ENCODE peak calls at places on chromosomes 6 and 20, in nine cellular contexts. One of them, this sample, is unnamed.

GRCh38 chr20:46074006-46074405 is 15.8 kb downstream of the NCOA5 start:
- DNase-seq in hepatocyte: no peak
- DNase-seq in GM23338: peak; percentile 60
- DNase-seq in endothelial cell of umbilical vein: no peak
- DNase-seq in fibroblast of lung: no peak
- DNase-seq in HCT116: no peak
- DNase-seq in A673: no peak
- DNase-seq in keratinocyte: no peak
- DNase-seq in PC-3: no peak
- DNase-seq in this sample: no peak

GRCh38 chr20:48722002-48722731 is 105.6 kb downstream of the PREX1 start:
- DNase-seq in HCT116: no peak
- DNase-seq in keratinocyte: no peak
- DNase-seq in hepatocyte: no peak
- DNase-seq in PC-3: no peak
- DNase-seq in endothelial cell of umbilical vein: peak; percentile 90
- DNase-seq in fibroblast of lung: peak; percentile 92
- DNase-seq in A673: no peak
- DNase-seq in GM23338: no peak
- DNase-seq in this sample: no peak

GRCh38 chr6:13307508-13307995 is 20.8 kb downstream of the TBC1D7 start:
- DNase-seq in keratinocyte: no peak
- DNase-seq in endothelial cell of umbilical vein: peak; percentile 74
- DNase-seq in HCT116: no peak
- DNase-seq in PC-3: no peak
- DNase-seq in A673: no peak
- DNase-seq in fibroblast of lung: peak; percentile 66
- DNase-seq in hepatocyte: no peak
- DNase-seq in GM23338: no peak
- DNase-seq in this sample: peak; percentile 61

GRCh38 chr6:132765560-132765959 is 7.9 kb upstream of the VNN2 start:
- DNase-seq in GM23338: no peak
- DNase-seq in A673: no peak
- DNase-seq in PC-3: no peak
- DNase-seq in hepatocyte: no peak
- DNase-seq in keratinocyte: no peak
- DNase-seq in fibroblast of lung: no peak
- DNase-seq in HCT116: no peak
- DNase-seq in endothelial cell of umbilical vein: no peak
- DNase-seq in this sample: no peak

GRCh38 chr6:53306819-53307347 is 41.9 kb downstream of the ELOVL5 start:
- DNase-seq in GM23338: no peak
- DNase-seq in hepatocyte: peak; percentile 59
- DNase-seq in PC-3: peak; percentile 84
- DNase-seq in fibroblast of lung: peak; percentile 81
- DNase-seq in A673: no peak
- DNase-seq in HCT116: no peak
- DNase-seq in keratinocyte: peak; percentile 38
- DNase-seq in endothelial cell of umbilical vein: peak; percentile 30
- DNase-seq in this sample: no peak

GRCh38 chr6:82569022-82569421 is 205.4 kb downstream of the TPBG start:
- DNase-seq in fibroblast of lung: no peak
- DNase-seq in GM23338: no peak
- DNase-seq in hepatocyte: no peak
- DNase-seq in HCT116: no peak
- DNase-seq in keratinocyte: no peak
- DNase-seq in endothelial cell of umbilical vein: no peak
- DNase-seq in PC-3: no peak
- DNase-seq in A673: no peak
- DNase-seq in this sample: no peak

GRCh38 chr6:1495344-1495743 is 106.0 kb downstream of the FOXF2 start:
- DNase-seq in keratinocyte: no peak
- DNase-seq in GM23338: no peak
- DNase-seq in HCT116: no peak
- DNase-seq in fibroblast of lung: no peak
- DNase-seq in PC-3: no peak
- DNase-seq in endothelial cell of umbilical vein: no peak
- DNase-seq in hepatocyte: no peak
- DNase-seq in A673: no peak
- DNase-seq in this sample: no peak

GRCh38 chr6:126640921-126641320 is 301.0 kb downstream of the CENPW start:
- DNase-seq in hepatocyte: no peak
- DNase-seq in A673: no peak
- DNase-seq in GM23338: no peak
- DNase-seq in HCT116: no peak
- DNase-seq in fibroblast of lung: no peak
- DNase-seq in endothelial cell of umbilical vein: no peak
- DNase-seq in PC-3: no peak
- DNase-seq in keratinocyte: no peak
- DNase-seq in this sample: no peak

GRCh38 chr6:10837009-10837691 is 1.2 kb downstream of the MAK start:
- DNase-seq in endothelial cell of umbilical vein: peak; percentile 51
- DNase-seq in keratinocyte: no peak
- DNase-seq in hepatocyte: peak; percentile 12
- DNase-seq in fibroblast of lung: peak; percentile 7
- DNase-seq in HCT116: no peak
- DNase-seq in A673: peak; percentile 39
- DNase-seq in PC-3: peak; percentile 28
- DNase-seq in GM23338: peak; percentile 65
- DNase-seq in this sample: no peak

GRCh38 chr6:736657-737446 is 43.9 kb upstream of the EXOC2 start:
- DNase-seq in PC-3: no peak
- DNase-seq in keratinocyte: no peak
- DNase-seq in hepatocyte: no peak
- DNase-seq in A673: no peak
- DNase-seq in endothelial cell of umbilical vein: no peak
- DNase-seq in GM23338: no peak
- DNase-seq in HCT116: no peak
- DNase-seq in fibroblast of lung: no peak
- DNase-seq in this sample: no peak

GRCh38 chr6:10720229-10720959 is 2.5 kb upstream of the TMEM14C start:
- DNase-seq in A673: peak; percentile 46
- DNase-seq in HCT116: no peak
- DNase-seq in endothelial cell of umbilical vein: peak; percentile 54
- DNase-seq in GM23338: no peak
- DNase-seq in fibroblast of lung: peak; percentile 26
- DNase-seq in hepatocyte: no peak
- DNase-seq in keratinocyte: no peak
- DNase-seq in PC-3: peak; percentile 43
- DNase-seq in this sample: peak; percentile 46

GRCh38 chr6:53862517-53863457 is 68.0 kb downstream of the LRRC1 start:
- DNase-seq in hepatocyte: no peak
- DNase-seq in GM23338: no peak
- DNase-seq in HCT116: no peak
- DNase-seq in keratinocyte: no peak
- DNase-seq in A673: peak; percentile 3
- DNase-seq in PC-3: peak; percentile 27
- DNase-seq in fibroblast of lung: peak; percentile 96
- DNase-seq in endothelial cell of umbilical vein: peak; percentile 31
- DNase-seq in this sample: no peak

DNA sequence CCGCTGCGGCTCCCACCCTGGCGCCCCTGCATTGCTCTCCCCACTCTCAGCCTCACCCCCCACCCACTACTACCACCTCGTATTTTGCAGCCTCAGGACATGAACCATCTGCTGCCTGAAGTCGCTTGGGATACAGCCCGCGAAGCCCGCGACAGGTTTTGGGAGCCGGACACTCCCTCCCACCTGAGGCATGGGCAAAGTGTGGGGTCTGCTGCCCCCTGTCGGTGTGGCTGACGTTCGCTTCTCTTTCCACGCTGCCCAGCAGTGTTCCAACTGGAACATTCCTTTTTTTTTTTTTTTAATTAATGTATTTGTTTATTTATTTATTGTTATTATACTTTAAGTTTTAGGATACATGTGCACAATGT is 15.3 kb upstream of the LPA start:
- DNase-seq in A673: peak; percentile 5
- DNase-seq in GM23338: peak; percentile 77
- DNase-seq in keratinocyte: no peak
- DNase-seq in hepatocyte: peak; percentile 53
- DNase-seq in HCT116: no peak
- DNase-seq in PC-3: no peak
- DNase-seq in endothelial cell of umbilical vein: no peak
- DNase-seq in fibroblast of lung: no peak
- DNase-seq in this sample: no peak
- TF ChIP-seq CTCF in A673: peak; percentile 41
- TF ChIP-seq CTCF in GM23338: peak; percentile 67
- TF ChIP-seq CTCF in keratinocyte: peak; percentile 58
- TF ChIP-seq CTCF in hepatocyte: peak; percentile 47
- TF ChIP-seq CTCF in HCT116: no peak
- TF ChIP-seq CTCF in PC-3: no peak
- TF ChIP-seq CTCF in endothelial cell of umbilical vein: no peak
- TF ChIP-seq CTCF in fibroblast of lung: no peak
- TF ChIP-seq CTCF in this sample: no peak

GRCh38 chr6:33248643-33248931 is 23.1 kb downstream of the VPS52 start:
- DNase-seq in endothelial cell of umbilical vein: no peak
- DNase-seq in fibroblast of lung: peak; percentile 48
- DNase-seq in keratinocyte: no peak
- DNase-seq in PC-3: peak; percentile 40
- DNase-seq in GM23338: no peak
- DNase-seq in hepatocyte: no peak
- DNase-seq in HCT116: no peak
- DNase-seq in A673: peak; percentile 74
- DNase-seq in this sample: no peak
- TF ChIP-seq EZH2 in endothelial cell of umbilical vein: no peak
- TF ChIP-seq EZH2 in fibroblast of lung: no peak
- TF ChIP-seq EZH2 in keratinocyte: no peak
- TF ChIP-seq EZH2 in PC-3: no peak
- TF ChIP-seq EZH2 in GM23338: no peak
- TF ChIP-seq EZH2 in hepatocyte: no peak
- TF ChIP-seq EZH2 in HCT116: no peak
- TF ChIP-seq EZH2 in A673: no peak
- TF ChIP-seq EZH2 in this sample: no peak

DNA sequence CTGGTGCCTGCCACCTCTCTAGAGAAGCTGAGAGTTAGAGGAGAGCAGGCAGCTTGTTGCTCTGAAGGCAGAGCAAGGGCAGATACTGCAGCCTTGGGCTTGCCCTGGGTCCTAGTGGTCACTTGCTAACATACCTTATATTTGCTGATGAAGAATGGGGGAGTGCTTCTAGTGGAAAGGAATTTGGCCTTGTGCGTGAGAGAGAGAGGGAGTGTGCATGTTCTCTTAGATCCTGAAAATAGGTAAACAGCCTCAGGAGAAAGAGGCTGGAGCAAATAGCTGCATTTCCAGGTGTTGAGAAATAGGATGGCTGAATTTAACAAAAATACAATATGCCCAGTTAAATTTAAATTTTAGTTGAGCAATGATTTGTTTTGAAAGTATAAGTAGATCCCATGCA is 724.5 kb upstream of the FLRT3 start:
- DNase-seq in hepatocyte: peak; percentile 49
- DNase-seq in keratinocyte: no peak
- DNase-seq in GM23338: peak; percentile 59
- DNase-seq in fibroblast of lung: no peak
- DNase-seq in A673: no peak
- DNase-seq in PC-3: peak; percentile 34
- DNase-seq in endothelial cell of umbilical vein: no peak
- DNase-seq in HCT116: no peak
- DNase-seq in this sample: peak; percentile 78
- TF ChIP-seq CTCF in hepatocyte: no peak
- TF ChIP-seq CTCF in keratinocyte: no peak
- TF ChIP-seq CTCF in GM23338: no peak
- TF ChIP-seq CTCF in fibroblast of lung: no peak
- TF ChIP-seq CTCF in A673: no peak
- TF ChIP-seq CTCF in PC-3: no peak
- TF ChIP-seq CTCF in endothelial cell of umbilical vein: no peak
- TF ChIP-seq CTCF in HCT116: no peak
- TF ChIP-seq CTCF in this sample: no peak

GRCh38 chr6:142301421-142302391 is at the start of gene ADGRG6:
- DNase-seq in HCT116: peak; percentile 57
- DNase-seq in endothelial cell of umbilical vein: peak; percentile 72
- DNase-seq in keratinocyte: no peak
- DNase-seq in A673: peak; percentile 33
- DNase-seq in hepatocyte: peak; percentile 86
- DNase-seq in GM23338: peak; percentile 87
- DNase-seq in PC-3: peak; percentile 66
- DNase-seq in fibroblast of lung: peak; percentile 47
- DNase-seq in this sample: peak; percentile 61
- TF ChIP-seq EZH2 in HCT116: no peak
- TF ChIP-seq EZH2 in endothelial cell of umbilical vein: no peak
- TF ChIP-seq EZH2 in keratinocyte: no peak
- TF ChIP-seq EZH2 in A673: no peak
- TF ChIP-seq EZH2 in hepatocyte: no peak
- TF ChIP-seq EZH2 in GM23338: no peak
- TF ChIP-seq EZH2 in PC-3: no peak
- TF ChIP-seq EZH2 in fibroblast of lung: no peak
- TF ChIP-seq EZH2 in this sample: no peak

DNA sequence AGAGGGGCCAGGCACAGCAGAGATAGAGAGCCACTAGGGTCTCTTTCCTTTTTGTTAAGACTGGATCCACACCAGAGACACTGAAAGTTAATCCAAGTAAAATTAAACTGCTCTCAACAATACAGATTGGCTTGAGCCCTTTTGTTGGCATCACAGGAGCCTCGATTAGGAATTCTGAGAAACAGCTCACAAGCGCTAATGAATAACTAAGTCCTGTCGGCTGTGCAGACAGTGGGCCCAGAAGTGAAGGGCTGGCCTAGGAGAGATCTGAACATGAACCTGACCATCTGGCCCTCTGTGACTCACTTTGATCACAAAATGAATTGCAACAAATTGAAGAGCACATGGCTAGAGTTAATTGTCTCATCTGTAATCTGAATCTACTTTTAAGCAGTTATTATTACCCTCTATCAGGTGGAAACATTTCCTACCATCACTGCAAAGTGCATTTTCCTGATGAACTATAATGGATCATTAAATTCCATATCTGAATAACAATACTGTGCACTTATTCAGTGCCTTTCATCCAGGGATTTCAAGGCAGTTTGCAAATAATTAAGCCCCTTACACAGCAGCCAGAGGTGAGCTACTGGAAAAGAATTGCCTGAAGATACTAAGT is 3.2 kb downstream of the BACH2 start:
- DNase-seq in PC-3: no peak
- DNase-seq in HCT116: no peak
- DNase-seq in hepatocyte: no peak
- DNase-seq in GM23338: no peak
- DNase-seq in endothelial cell of umbilical vein: no peak
- DNase-seq in keratinocyte: no peak
- DNase-seq in A673: no peak
- DNase-seq in fibroblast of lung: peak; percentile 47
- DNase-seq in this sample: no peak
- TF ChIP-seq CTCF in PC-3: no peak
- TF ChIP-seq CTCF in HCT116: no peak
- TF ChIP-seq CTCF in hepatocyte: no peak
- TF ChIP-seq CTCF in GM23338: no peak
- TF ChIP-seq CTCF in endothelial cell of umbilical vein: no peak
- TF ChIP-seq CTCF in keratinocyte: no peak
- TF ChIP-seq CTCF in A673: no peak
- TF ChIP-seq CTCF in fibroblast of lung: no peak
- TF ChIP-seq CTCF in this sample: no peak

This sample was measured in PC-9.